ENCODE peak calls at places on chromosomes 3 and 15, in five cellular contexts. One of them, this sample, is unnamed.

GRCh38 chr15:101615414-101615985 is 36.7 kb downstream of the TM2D3 start:
- DNase-seq in left ventricle myocardium inferior: peak
- DNase-seq in neural crest cell: no peak
- DNase-seq in right atrium auricular region: peak
- DNase-seq in NT2/D1: no peak
- DNase-seq in this sample: no peak

GRCh38 chr3:170350515-170351413 is 6.8 kb upstream of the SKIL start:
- DNase-seq in NT2/D1: no peak
- DNase-seq in left ventricle myocardium inferior: no peak
- DNase-seq in right atrium auricular region: no peak
- DNase-seq in neural crest cell: no peak
- DNase-seq in this sample: no peak

GRCh38 chr15:70361891-70362290 is 264.2 kb upstream of the TLE3 start:
- DNase-seq in right atrium auricular region: peak
- DNase-seq in neural crest cell: no peak
- DNase-seq in NT2/D1: no peak
- DNase-seq in left ventricle myocardium inferior: no peak
- DNase-seq in this sample: peak

GRCh38 chr3:123158330-123158729 is 43.4 kb upstream of the SEC22A start:
- DNase-seq in left ventricle myocardium inferior: no peak
- DNase-seq in right atrium auricular region: no peak
- DNase-seq in NT2/D1: no peak
- DNase-seq in neural crest cell: no peak
- DNase-seq in this sample: no peak

GRCh38 chr3:139937674-139938279 is 2.8 kb downstream of the CLSTN2 start:
- DNase-seq in right atrium auricular region: no peak
- DNase-seq in NT2/D1: no peak
- DNase-seq in left ventricle myocardium inferior: peak
- DNase-seq in neural crest cell: peak
- DNase-seq in this sample: peak

GRCh38 chr15:40594429-40594836 is 384 bp downstream of the KNL1 start:
- DNase-seq in neural crest cell: peak
- DNase-seq in left ventricle myocardium inferior: peak
- DNase-seq in right atrium auricular region: no peak
- DNase-seq in NT2/D1: peak
- DNase-seq in this sample: peak

GRCh38 chr3:45666729-45667440 is 22.3 kb upstream of the SACM1L start:
- DNase-seq in NT2/D1: no peak
- DNase-seq in neural crest cell: no peak
- DNase-seq in right atrium auricular region: no peak
- DNase-seq in left ventricle myocardium inferior: peak
- DNase-seq in this sample: no peak

GRCh38 chr3:109336272-109336957 is 931 bp downstream of the DPPA4 start:
- DNase-seq in NT2/D1: no peak
- DNase-seq in left ventricle myocardium inferior: no peak
- DNase-seq in right atrium auricular region: no peak
- DNase-seq in neural crest cell: peak
- DNase-seq in this sample: peak

GRCh38 chr15:39285066-39285465 is 295.8 kb upstream of the THBS1 start:
- DNase-seq in left ventricle myocardium inferior: no peak
- DNase-seq in right atrium auricular region: no peak
- DNase-seq in neural crest cell: no peak
- DNase-seq in NT2/D1: no peak
- DNase-seq in this sample: no peak

GRCh38 chr3:22587446-22587845 is 615.7 kb upstream of the UBE2E2 start:
- DNase-seq in right atrium auricular region: no peak
- DNase-seq in NT2/D1: no peak
- DNase-seq in left ventricle myocardium inferior: no peak
- DNase-seq in neural crest cell: no peak
- DNase-seq in this sample: no peak

This sample was measured in HAP-1.